ENCODE peak calls at places on chromosomes 11 and 22, in seven cellular contexts. R is cardiac muscle cell; O is GM20000; S is Calu3; F is stimulated activated CD4-positive, alpha-beta T cell treated with anti-CD3 and anti-CD28 coated beads, Interleukin-15, amount 100 ng/mL, for 24 hours; P is uterus; K is NCI-H2171. Q is an unnamed sample.

GRCh38 chr11:78265326-78265725 is 76.6 kb downstream of the USP35 start:
- DNase-seq in P (no peak), S (no peak), K (no peak), O (no peak), R (no peak), F (no peak), Q (no peak)

GRCh38 chr22:29883831-29884139 is 811 bp downstream of the MTMR3 start:
- DNase-seq in R (no peak), P (no peak), S (no peak), O (no peak), F (no peak), K (no peak), Q (peak)

GRCh38 chr11:84901986-84902385 is 725.2 kb downstream of the DLG2 start:
- DNase-seq in O (no peak), F (no peak), R (no peak), S (no peak), P (no peak), K (no peak), Q (no peak)

GRCh38 chr11:34243620-34244493 is 114.0 kb downstream of the ABTB2 start:
- DNase-seq in R (peak), S (peak), K (no peak), P (no peak), O (peak), F (peak), Q (no peak)

GRCh38 chr11:104372111-104372510 is 208.2 kb upstream of the PDGFD start:
- DNase-seq in O (no peak), P (no peak), F (no peak), R (no peak), S (no peak), K (no peak), Q (no peak)

GRCh38 chr11:126352934-126353801 is 2.3 kb upstream of the ST3GAL4 start:
- DNase-seq in O (peak), P (no peak), F (peak), R (peak), S (no peak), K (no peak), Q (no peak)

GRCh38 chr11:17517186-17517585 is 27.0 kb downstream of the USH1C start:
- DNase-seq in K (no peak), S (no peak), F (no peak), O (no peak), R (no peak), P (no peak), Q (no peak)

GRCh38 chr11:133441964-133442660 is 90.2 kb downstream of the OPCML start:
- DNase-seq in S (no peak), R (no peak), F (no peak), P (no peak), O (no peak), K (no peak), Q (no peak)

GRCh38 chr11:13966486-13966885 is 4.0 kb downstream of the SPON1 start:
- DNase-seq in O (no peak), P (no peak), F (no peak), K (no peak), S (no peak), R (no peak), Q (no peak)

GRCh38 chr11:6541356-6541755 is 44.3 kb downstream of the DNHD1 start:
- DNase-seq in K (no peak), O (no peak), P (no peak), F (no peak), R (no peak), S (no peak), Q (peak)

GRCh38 chr11:73429121-73429740 is 53.0 kb downstream of the RELT start:
- DNase-seq in P (no peak), R (peak), S (no peak), K (no peak), F (no peak), O (no peak), Q (no peak)

GRCh38 chr11:78217650-78218541 is 29.2 kb downstream of the USP35 start:
- DNase-seq in S (no peak), P (no peak), F (no peak), O (no peak), R (no peak), K (no peak), Q (no peak)

GRCh38 chr11:122162095-122162494 is 46.1 kb upstream of the BLID start:
- DNase-seq in K (no peak), F (no peak), S (no peak), R (peak), P (no peak), O (no peak), Q (no peak)

GRCh38 chr11:120197254-120197891 is 13.5 kb upstream of the OAF start:
- DNase-seq in S (no peak), K (no peak), O (no peak), R (no peak), P (no peak), F (no peak), Q (peak)

GRCh38 chr22:22533863-22534262 is 13.8 kb upstream of the ZNF280A start:
- DNase-seq in R (no peak), S (no peak), K (no peak), O (no peak), P (no peak), F (no peak), Q (no peak)

GRCh38 chr11:119441898-119442243 is 18.9 kb upstream of the THY1 start:
- DNase-seq in R (no peak), S (no peak), P (no peak), K (no peak), F (no peak), O (no peak), Q (no peak)

GRCh38 chr11:111819161-111820058 is 52.0 kb downstream of the ALG9 start:
- DNase-seq in K (no peak), R (peak), S (no peak), F (no peak), P (peak), O (no peak), Q (no peak)

GRCh38 chr11:40867991-40868685 is 591.3 kb downstream of the LRRC4C start:
- DNase-seq in R (no peak), K (no peak), S (no peak), O (no peak), P (no peak), F (no peak), Q (no peak)

GRCh38 chr11:118415739-118416068 is 14.3 kb downstream of the ATP5MG start:
- DNase-seq in P (peak), S (peak), O (no peak), K (no peak), F (peak), R (peak), Q (no peak)

GRCh38 chr11:47257518-47258316 is at the start of gene NR1H3:
- DNase-seq in P (peak), O (peak), K (no peak), R (peak), F (no peak), S (peak), Q (peak)